ENCODE peak calls at places on chromosomes 13 and 19, in six cellular contexts. V is stomach; S is stimulated activated CD4-positive, alpha-beta T cell treated with anti-CD3 and anti-CD28 coated beads, Interleukin-1b, Interleukin-23, amount 100 ng/mL, for 4 hours; K is Calu3; I is activated naive CD8-positive, alpha-beta T cell treated with anti-CD3 and anti-CD28 coated beads, Interleukin-2, amount 10 ng/mL, durations not matched to agents 7 days and 5 days; T is NCI-H1436 treated with DMSO at 0.1 percent for 48 hours. F is an unnamed sample.

GRCh38 chr13:91155512-91156114 is 191.9 kb upstream of the MIR17HG start:
- DNase-seq in V (no peak), S (no peak), K (peak), I (no peak), T (no peak), F (no peak)

GRCh38 chr13:100491164-100491847 is 97.3 kb downstream of the GGACT start:
- DNase-seq in V (no peak), S (no peak), K (no peak), I (no peak), T (no peak), F (no peak)

GRCh38 chr13:105918842-105919741 is 616.4 kb downstream of the EFNB2 start:
- DNase-seq in V (peak), S (no peak), K (peak), I (no peak), T (no peak), F (no peak)

GRCh38 chr19:13153627-13154240 is 3.5 kb downstream of the IER2 start:
- DNase-seq in V (peak), S (no peak), K (no peak), I (no peak), T (no peak), F (no peak)

GRCh38 chr13:42396501-42396900 is 124.5 kb downstream of the AKAP11 start:
- DNase-seq in V (no peak), S (no peak), K (no peak), I (peak), T (no peak), F (no peak)

GRCh38 chr19:56253737-56254136 is 18.8 kb upstream of the EDDM13 start:
- DNase-seq in V (no peak), S (no peak), K (peak), I (no peak), T (no peak), F (peak)

GRCh38 chr13:30429721-30430694 is 7.7 kb downstream of the UBE2L5 start:
- DNase-seq in V (no peak), S (no peak), K (peak), I (no peak), T (no peak), F (no peak)

GRCh38 chr19:51014242-51014641 is 5.3 kb downstream of the KLK10 start:
- DNase-seq in V (no peak), S (no peak), K (no peak), I (no peak), T (no peak), F (no peak)

GRCh38 chr13:111874981-111875380 is 192.0 kb upstream of the SOX1 start:
- DNase-seq in V (no peak), S (no peak), K (no peak), I (no peak), T (no peak), F (no peak)

GRCh38 chr19:17835182-17836006 is 12.4 kb downstream of the JAK3 start:
- DNase-seq in V (no peak), S (no peak), K (no peak), I (no peak), T (no peak), F (no peak)

GRCh38 chr13:79336971-79337370 is 69.1 kb downstream of the RBM26 start:
- DNase-seq in V (no peak), S (no peak), K (no peak), I (no peak), T (no peak), F (no peak)

GRCh38 chr13:77583551-77583950 is 48.0 kb downstream of the SCEL start:
- DNase-seq in V (no peak), S (no peak), K (no peak), I (no peak), T (no peak), F (no peak)

GRCh38 chr13:45258339-45258685 is 57.5 kb upstream of the KCTD4 start:
- DNase-seq in V (no peak), S (no peak), K (no peak), I (no peak), T (no peak), F (no peak)

GRCh38 chr19:12868540-12869112 is 12.6 kb downstream of the DNASE2 start:
- DNase-seq in V (no peak), S (no peak), K (no peak), I (no peak), T (no peak), F (no peak)

GRCh38 chr19:802497-802887 is 5.2 kb downstream of the PTBP1 start:
- DNase-seq in V (no peak), S (no peak), K (no peak), I (no peak), T (no peak), F (no peak)

GRCh38 chr13:113113846-113114271 is 8.3 kb downstream of the F7 start:
- DNase-seq in V (no peak), S (no peak), K (no peak), I (peak), T (no peak), F (no peak)

GRCh38 chr13:39406688-39407087 is 196.3 kb downstream of the LHFPL6 start:
- DNase-seq in V (no peak), S (no peak), K (no peak), I (no peak), T (no peak), F (no peak)

GRCh38 chr13:95605426-95606125 is 38.9 kb downstream of the DZIP1 start:
- DNase-seq in V (no peak), S (no peak), K (peak), I (no peak), T (no peak), F (no peak)

GRCh38 chr19:35011737-35012682 is 11.9 kb downstream of the GRAMD1A start:
- DNase-seq in V (no peak), S (no peak), K (no peak), I (no peak), T (no peak), F (no peak)

GRCh38 chr13:28574617-28575142 is 79.8 kb upstream of the FLT1 start:
- DNase-seq in V (no peak), S (no peak), K (peak), I (no peak), T (no peak), F (no peak)

GRCh38 chr19:49712397-49712859 is 21.5 kb downstream of the CPT1C start:
- DNase-seq in V (no peak), S (no peak), K (peak), I (no peak), T (no peak), F (no peak)

GRCh38 chr13:66835040-66835628 is 395.0 kb downstream of the PCDH9 start:
- DNase-seq in V (peak), S (no peak), K (peak), I (no peak), T (no peak), F (no peak)

GRCh38 chr19:17227798-17228367 is 1.9 kb downstream of the OCEL1 start:
- DNase-seq in V (no peak), S (no peak), K (no peak), I (no peak), T (no peak), F (no peak)

GRCh38 chr13:44142911-44143665 is 230.5 kb upstream of the SERP2 start:
- DNase-seq in V (no peak), S (no peak), K (no peak), I (no peak), T (no peak), F (no peak)

GRCh38 chr19:17762505-17763229 is 11.4 kb downstream of the FCHO1 start:
- DNase-seq in V (no peak), S (no peak), K (peak), I (no peak), T (no peak), F (no peak)

GRCh38 chr19:34402074-34402600 is 2.1 kb upstream of the PDCD2L start:
- DNase-seq in V (peak), S (no peak), K (peak), I (no peak), T (no peak), F (no peak)

GRCh38 chr13:59603646-59604045 is 560.1 kb downstream of the DIAPH3 start:
- DNase-seq in V (no peak), S (no peak), K (no peak), I (no peak), T (no peak), F (no peak)

GRCh38 chr13:52961196-52961845 is 67.3 kb upstream of the OLFM4 start:
- DNase-seq in V (no peak), S (no peak), K (no peak), I (no peak), T (no peak), F (no peak)

GRCh38 chr19:36775768-36776167 is 3.2 kb upstream of the ZNF850 start:
- DNase-seq in V (no peak), S (no peak), K (no peak), I (no peak), T (no peak), F (no peak)

F was measured in KG1.